ENCODE peak calls at places on chromosomes 16 and 17, in six cellular contexts. F is Panc1, S is HFFc6, U is heart right ventricle, T is HCT116, N is kidney. X is an unnamed sample.

GRCh38 chr17:2138318-2138717 is 83.4 kb downstream of the HIC1 start:
- DNase-seq in T (no peak), U (no peak), N (no peak), F (no peak), S (peak; percentile 10), X (no peak)

GRCh38 chr17:34067009-34067408 is 188.1 kb upstream of the CCL2 start:
- DNase-seq in T (no peak), N (no peak), S (no peak), F (no peak), U (no peak), X (no peak)

GRCh38 chr17:78314683-78315354 is 45.1 kb downstream of the SOCS3 start:
- DNase-seq in S (no peak), N (peak; percentile 76), T (no peak), U (no peak), F (no peak), X (no peak)

GRCh38 chr17:72163474-72163873 is 42.7 kb downstream of the SOX9 start:
- DNase-seq in N (no peak), U (no peak), F (no peak), S (no peak), T (no peak), X (no peak)

GRCh38 chr16:84929421-84930297 is 81.7 kb downstream of the ZDHHC7 start:
- DNase-seq in N (peak; percentile 64), T (no peak), U (no peak), F (no peak), S (no peak), X (no peak)

GRCh38 chr16:88628512-88628974 is 9.8 kb upstream of the IL17C start:
- DNase-seq in N (no peak), F (no peak), T (no peak), S (no peak), U (peak; percentile 73), X (no peak)

GRCh38 chr16:8577678-8578304 is 12.5 kb downstream of the TMEM114 start:
- DNase-seq in T (no peak), N (no peak), F (no peak), S (no peak), U (no peak), X (no peak)

GRCh38 chr17:33628500-33629336 is 335.6 kb upstream of the ASIC2 start:
- DNase-seq in S (no peak), N (no peak), F (no peak), T (no peak), U (peak; percentile 21), X (no peak)

GRCh38 chr16:9370071-9370491 is 278.6 kb downstream of the HAPSTR1 start:
- DNase-seq in S (no peak), U (peak; percentile 55), F (no peak), N (no peak), T (no peak), X (no peak)

GRCh38 chr17:28500712-28501379 is 5.3 kb upstream of the FOXN1 start:
- DNase-seq in S (no peak), N (no peak), F (no peak), U (no peak), T (no peak), X (no peak)

GRCh38 chr16:1571012-1571671 is 37.7 kb downstream of the TMEM204 start:
- DNase-seq in F (no peak), S (no peak), T (no peak), N (no peak), U (no peak), X (no peak)
- TF ChIP-seq CTCF in F (no peak), S (no peak), T (no peak), N (no peak), U (no peak), X (no peak)

GRCh38 chr17:45311406-45311761 is 5.4 kb downstream of the MAP3K14 start:
- DNase-seq in N (no peak), F (no peak), U (no peak), S (no peak), T (no peak), X (no peak)
- TF ChIP-seq CTCF in N (no peak), F (no peak), U (no peak), S (peak; percentile 35), T (no peak), X (no peak)

DNA sequence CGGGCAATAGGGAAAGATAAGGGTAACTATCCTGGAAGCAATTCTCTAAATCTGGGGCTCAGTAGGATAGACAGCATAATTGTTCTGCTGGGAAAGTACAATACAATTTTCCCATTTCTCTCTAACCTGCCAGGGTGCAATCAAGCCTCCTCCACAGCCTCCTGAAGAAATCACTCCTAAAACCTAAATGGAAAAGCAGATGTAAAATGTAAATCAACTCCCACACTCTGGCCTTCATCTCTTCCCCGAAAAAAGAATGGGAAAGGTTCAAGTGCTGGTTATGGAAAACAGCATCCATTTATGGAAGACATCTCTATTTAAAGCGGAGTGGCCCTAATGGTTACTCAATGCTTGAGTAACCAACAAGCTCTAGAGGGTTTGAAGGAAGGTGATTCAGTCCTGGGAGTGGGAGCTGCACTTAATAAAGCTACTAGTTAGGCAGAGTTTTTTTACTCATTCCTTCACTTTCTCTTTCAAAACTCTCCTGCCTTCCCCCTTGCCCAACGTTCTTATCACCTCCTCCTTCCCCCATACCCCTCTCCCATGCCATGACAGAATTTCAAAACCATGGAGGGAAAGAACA is 5.1 kb downstream of the MMD start:
- DNase-seq in U (no peak), T (no peak), S (no peak), N (no peak), F (no peak), X (no peak)
- TF ChIP-seq CTCF in U (no peak), T (no peak), S (no peak), N (no peak), F (no peak), X (no peak)

GRCh38 chr16:23678430-23679273 is at the start of gene PLK1:
- DNase-seq in S (peak; percentile 82), T (peak; percentile 76), N (peak; percentile 90), F (peak; percentile 71), U (peak; percentile 74), X (peak; percentile 30)
- TF ChIP-seq CTCF in S (peak; percentile 59), T (peak; percentile 66), N (no peak), F (no peak), U (peak; percentile 49), X (peak; percentile 53)

GRCh38 chr16:79329967-79330366 is 270.6 kb downstream of the MAF start:
- DNase-seq in T (no peak), F (no peak), N (no peak), S (no peak), U (no peak), X (no peak)

GRCh38 chr16:79336437-79337229 is 263.9 kb downstream of the MAF start:
- DNase-seq in U (no peak), F (no peak), N (no peak), T (no peak), S (no peak), X (no peak)

GRCh38 chr16:79331064-79331463 is 269.5 kb downstream of the MAF start:
- DNase-seq in N (no peak), T (no peak), S (no peak), U (no peak), F (no peak), X (no peak)

GRCh38 chr16:79337906-79338305 is 262.6 kb downstream of the MAF start:
- DNase-seq in U (no peak), T (no peak), S (no peak), F (no peak), N (no peak), X (no peak)

GRCh38 chr16:79334127-79334526 is 266.4 kb downstream of the MAF start:
- DNase-seq in F (no peak), U (no peak), S (no peak), N (no peak), T (no peak), X (no peak)
- TF ChIP-seq CTCF in F (peak; percentile 47), U (peak; percentile 15), S (no peak), N (peak; percentile 15), T (no peak), X (no peak)

DNA sequence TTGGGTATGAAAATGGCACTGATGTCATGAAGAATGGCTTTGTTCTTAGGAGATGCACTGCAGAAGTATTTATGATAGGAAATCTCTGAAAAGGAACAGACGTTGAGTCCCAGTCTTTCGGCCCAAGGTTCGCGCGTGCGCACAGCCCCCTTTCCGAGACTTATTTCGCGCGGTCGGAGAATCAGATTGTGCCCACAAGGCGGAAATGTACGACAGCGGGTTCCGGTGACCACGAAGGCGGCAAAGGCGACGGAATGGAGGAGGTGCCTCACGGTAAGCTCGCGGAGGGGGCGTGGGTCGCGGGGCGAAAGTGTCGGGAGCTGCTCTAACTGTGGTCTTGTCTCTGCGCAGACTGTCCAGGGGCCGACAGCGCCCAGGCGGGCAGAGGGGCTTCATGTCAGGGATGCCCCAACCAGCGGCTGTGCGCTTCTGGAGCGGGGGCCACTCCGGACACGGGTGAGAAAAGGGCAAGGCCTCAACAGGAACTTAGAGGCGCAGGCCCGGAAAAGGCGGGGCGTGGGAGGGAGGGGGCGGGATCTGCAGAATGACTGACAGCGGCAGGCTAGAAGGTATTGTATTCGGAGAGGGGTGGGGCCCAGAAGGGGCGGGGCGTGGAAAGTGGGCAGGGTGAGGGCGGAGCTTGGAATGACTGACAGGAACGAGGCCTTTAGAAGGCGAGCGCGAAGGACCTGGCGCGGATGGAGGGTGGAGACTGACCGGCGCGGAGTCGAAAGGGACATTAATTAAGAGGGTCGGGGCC is at the start of gene NUBP1:
- DNase-seq in T (peak; percentile 97), U (peak; percentile 100), S (peak; percentile 96), N (peak; percentile 100), F (peak; percentile 95), X (peak; percentile 97)
- TF ChIP-seq CTCF in T (no peak), U (no peak), S (no peak), N (no peak), F (no peak), X (no peak)

DNA sequence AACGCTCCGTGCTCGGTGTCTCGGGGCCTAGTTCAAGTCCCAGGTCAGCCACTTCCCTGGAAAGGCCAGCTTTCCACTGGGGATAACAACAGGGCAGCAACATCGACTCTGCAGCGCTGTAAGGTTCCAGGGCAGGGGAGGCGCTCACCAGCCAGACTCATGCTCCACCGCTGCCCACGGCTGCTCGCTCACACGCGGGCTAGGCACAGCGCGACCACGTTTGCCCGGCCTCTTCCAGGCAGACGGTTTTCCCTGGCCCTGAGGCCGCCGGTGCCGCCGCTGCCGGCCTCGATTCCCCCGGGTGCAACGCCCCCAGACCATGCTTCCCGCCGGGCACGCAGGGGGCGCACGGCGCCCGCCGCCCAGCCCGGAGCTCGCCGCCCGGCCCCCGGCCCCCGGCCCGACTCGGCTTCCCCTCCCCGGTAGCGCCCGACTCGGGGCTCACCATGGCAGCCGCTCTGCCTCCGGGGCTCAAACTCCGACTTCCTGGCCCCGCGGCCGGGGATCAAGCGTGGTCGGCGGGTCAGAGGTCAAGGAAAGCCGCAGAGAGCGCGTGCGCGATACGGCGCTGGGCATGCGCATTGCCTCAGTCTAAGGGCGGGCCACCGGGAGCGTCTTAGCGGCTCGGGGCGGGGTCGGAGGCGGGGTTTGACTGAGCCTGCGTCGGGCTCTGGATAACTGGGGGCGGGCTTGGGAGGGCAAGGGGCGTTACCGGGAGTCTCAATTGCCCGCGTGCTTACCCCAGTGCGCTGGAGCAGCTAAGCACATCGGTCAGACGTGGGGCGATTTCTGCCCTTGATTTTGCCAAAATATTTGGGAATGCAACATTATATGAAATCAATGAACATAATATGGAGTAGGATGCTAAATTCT is at the start of gene PAM16:
- DNase-seq in S (peak; percentile 88), F (peak; percentile 65), N (peak; percentile 99), T (peak; percentile 87), U (peak; percentile 99), X (peak; percentile 82)
- TF ChIP-seq CTCF in S (peak; percentile 53), F (no peak), N (no peak), T (no peak), U (peak; percentile 23), X (no peak)

X was measured in AG09319.